ENCODE peak calls at places on chromosome 22, in four cellular contexts. G is activated naive CD8-positive, alpha-beta T cell treated with anti-CD3 and anti-CD28 coated beads for 36 hours; I is Ammon's horn; O is transverse colon. R is an unnamed sample.

GRCh38 chr22:47034076-47034808 is 271.8 kb downstream of the TBC1D22A start:
- DNase-seq in O (no peak), I (no peak), G (no peak), R (no peak)

GRCh38 chr22:26763633-26764295 is 106.4 kb downstream of the MIAT start:
- DNase-seq in G (no peak), O (no peak), I (peak; percentile 36), R (no peak)

GRCh38 chr22:22388494-22388893 is 120.0 kb downstream of the ZNF280B start:
- DNase-seq in I (no peak), G (no peak), O (no peak), R (no peak)

GRCh38 chr22:20569059-20570058 is 61.9 kb downstream of the MED15 start:
- DNase-seq in G (peak; percentile 79), I (peak; percentile 55), O (peak; percentile 68), R (peak; percentile 32)

GRCh38 chr22:45877651-45878050 is 99.3 kb downstream of the WNT7B start:
- DNase-seq in G (no peak), O (no peak), I (no peak), R (no peak)

GRCh38 chr22:33864723-33865130 is 55.5 kb downstream of the LARGE1 start:
- DNase-seq in G (no peak), O (peak; percentile 21), I (no peak), R (peak; percentile 23)

GRCh38 chr22:31650391-31650790 is 11.6 kb downstream of the PISD start:
- DNase-seq in I (no peak), G (no peak), O (no peak), R (no peak)

GRCh38 chr22:19568337-19569311 is 44.4 kb upstream of the CLDN5 start:
- DNase-seq in O (no peak), G (no peak), I (no peak), R (no peak)

GRCh38 chr22:24183321-24184031 is 2.2 kb downstream of the SUSD2 start:
- DNase-seq in G (no peak), I (no peak), O (no peak), R (peak; percentile 34)

GRCh38 chr22:20087319-20088262 is 7.5 kb downstream of the DGCR8 start:
- DNase-seq in G (no peak), O (no peak), I (no peak), R (no peak)

GRCh38 chr22:47371263-47372090 is 609.0 kb downstream of the TBC1D22A start:
- DNase-seq in I (no peak), G (no peak), O (no peak), R (no peak)

GRCh38 chr22:45268167-45268957 is 16.4 kb upstream of the UPK3A start:
- DNase-seq in G (no peak), O (peak; percentile 45), I (no peak), R (no peak)

GRCh38 chr22:39244496-39245129 is at the start of gene PDGFB:
- DNase-seq in G (no peak), I (peak; percentile 69), O (peak; percentile 41), R (no peak)

GRCh38 chr22:20957691-20958440 is 9.2 kb upstream of the AIFM3 start:
- DNase-seq in O (peak; percentile 82), G (no peak), I (no peak), R (no peak)

R was measured in stimulated activated naive B cell treated with anti-CD40 and anti-IgM and Interleukin-4, amounts not matched to agents 10 μg/mL and 1 μg/mL and 100 μg/mL, for 72 hours.